ENCODE peak calls at places on chromosomes 4 and X, in eight cellular contexts. One of them, this sample, is unnamed.

GRCh38 chrX:154730271-154730883 is 20.5 kb downstream of the GAB3 start:
- DNase-seq in GM19239: no peak
- DNase-seq in cardiac muscle cell: peak; percentile 88
- DNase-seq in uterus: peak; percentile 70
- DNase-seq in activated naive CD4-positive, alpha-beta T cell treated with anti-CD3 and anti-CD28 coated beads, Interleukin-2, amount 50 U/mL, for 72 hours: no peak
- DNase-seq in neuronal stem cell: no peak
- DNase-seq in GM23248: peak; percentile 72
- DNase-seq in activated CD4-positive, alpha-beta memory T cell treated with anti-CD3 and anti-CD28 coated beads for 36 hours: no peak
- DNase-seq in this sample: no peak

GRCh38 chrX:41491267-41492004 is 44.3 kb downstream of the NYX start:
- DNase-seq in GM19239: no peak
- DNase-seq in cardiac muscle cell: peak; percentile 91
- DNase-seq in uterus: peak; percentile 16
- DNase-seq in activated naive CD4-positive, alpha-beta T cell treated with anti-CD3 and anti-CD28 coated beads, Interleukin-2, amount 50 U/mL, for 72 hours: no peak
- DNase-seq in neuronal stem cell: peak; percentile 56
- DNase-seq in GM23248: peak; percentile 90
- DNase-seq in activated CD4-positive, alpha-beta memory T cell treated with anti-CD3 and anti-CD28 coated beads for 36 hours: no peak
- DNase-seq in this sample: no peak

GRCh38 chrX:107565916-107566602 is 62.3 kb upstream of the PRPS1 start:
- DNase-seq in GM19239: no peak
- DNase-seq in cardiac muscle cell: peak; percentile 53
- DNase-seq in uterus: no peak
- DNase-seq in activated naive CD4-positive, alpha-beta T cell treated with anti-CD3 and anti-CD28 coated beads, Interleukin-2, amount 50 U/mL, for 72 hours: no peak
- DNase-seq in neuronal stem cell: peak; percentile 54
- DNase-seq in GM23248: peak; percentile 63
- DNase-seq in activated CD4-positive, alpha-beta memory T cell treated with anti-CD3 and anti-CD28 coated beads for 36 hours: no peak
- DNase-seq in this sample: no peak

GRCh38 chr4:145930592-145930991 is 8.0 kb downstream of the ZNF827 start:
- DNase-seq in GM19239: no peak
- DNase-seq in cardiac muscle cell: no peak
- DNase-seq in uterus: no peak
- DNase-seq in activated naive CD4-positive, alpha-beta T cell treated with anti-CD3 and anti-CD28 coated beads, Interleukin-2, amount 50 U/mL, for 72 hours: no peak
- DNase-seq in neuronal stem cell: no peak
- DNase-seq in GM23248: peak; percentile 11
- DNase-seq in activated CD4-positive, alpha-beta memory T cell treated with anti-CD3 and anti-CD28 coated beads for 36 hours: no peak
- DNase-seq in this sample: no peak

GRCh38 chrX:29231800-29232199 is 644.6 kb downstream of the IL1RAPL1 start:
- DNase-seq in GM19239: no peak
- DNase-seq in cardiac muscle cell: peak; percentile 15
- DNase-seq in uterus: no peak
- DNase-seq in activated naive CD4-positive, alpha-beta T cell treated with anti-CD3 and anti-CD28 coated beads, Interleukin-2, amount 50 U/mL, for 72 hours: no peak
- DNase-seq in neuronal stem cell: no peak
- DNase-seq in GM23248: peak; percentile 5
- DNase-seq in activated CD4-positive, alpha-beta memory T cell treated with anti-CD3 and anti-CD28 coated beads for 36 hours: no peak
- DNase-seq in this sample: no peak

GRCh38 chrX:147079974-147080373 is 265.4 kb upstream of the CXorf51A start:
- DNase-seq in GM19239: no peak
- DNase-seq in cardiac muscle cell: no peak
- DNase-seq in uterus: no peak
- DNase-seq in activated naive CD4-positive, alpha-beta T cell treated with anti-CD3 and anti-CD28 coated beads, Interleukin-2, amount 50 U/mL, for 72 hours: no peak
- DNase-seq in neuronal stem cell: no peak
- DNase-seq in GM23248: no peak
- DNase-seq in activated CD4-positive, alpha-beta memory T cell treated with anti-CD3 and anti-CD28 coated beads for 36 hours: no peak
- DNase-seq in this sample: no peak

GRCh38 chrX:102008901-102009300 is 77.1 kb upstream of the ZMAT1 start:
- DNase-seq in GM19239: no peak
- DNase-seq in cardiac muscle cell: no peak
- DNase-seq in uterus: no peak
- DNase-seq in activated naive CD4-positive, alpha-beta T cell treated with anti-CD3 and anti-CD28 coated beads, Interleukin-2, amount 50 U/mL, for 72 hours: no peak
- DNase-seq in neuronal stem cell: no peak
- DNase-seq in GM23248: no peak
- DNase-seq in activated CD4-positive, alpha-beta memory T cell treated with anti-CD3 and anti-CD28 coated beads for 36 hours: no peak
- DNase-seq in this sample: no peak

GRCh38 chrX:129462707-129463106 is 60.6 kb downstream of the SMARCA1 start:
- DNase-seq in GM19239: no peak
- DNase-seq in cardiac muscle cell: no peak
- DNase-seq in uterus: no peak
- DNase-seq in activated naive CD4-positive, alpha-beta T cell treated with anti-CD3 and anti-CD28 coated beads, Interleukin-2, amount 50 U/mL, for 72 hours: no peak
- DNase-seq in neuronal stem cell: no peak
- DNase-seq in GM23248: peak; percentile 13
- DNase-seq in activated CD4-positive, alpha-beta memory T cell treated with anti-CD3 and anti-CD28 coated beads for 36 hours: no peak
- DNase-seq in this sample: no peak

GRCh38 chrX:151789179-151789800 is 54.7 kb downstream of the CNGA2 start:
- DNase-seq in GM19239: no peak
- DNase-seq in cardiac muscle cell: peak; percentile 86
- DNase-seq in uterus: peak; percentile 34
- DNase-seq in activated naive CD4-positive, alpha-beta T cell treated with anti-CD3 and anti-CD28 coated beads, Interleukin-2, amount 50 U/mL, for 72 hours: no peak
- DNase-seq in neuronal stem cell: no peak
- DNase-seq in GM23248: peak; percentile 88
- DNase-seq in activated CD4-positive, alpha-beta memory T cell treated with anti-CD3 and anti-CD28 coated beads for 36 hours: no peak
- DNase-seq in this sample: no peak

GRCh38 chr4:79913581-79913980 is 159.4 kb downstream of the ANTXR2 start:
- DNase-seq in GM19239: no peak
- DNase-seq in cardiac muscle cell: peak; percentile 56
- DNase-seq in uterus: no peak
- DNase-seq in activated naive CD4-positive, alpha-beta T cell treated with anti-CD3 and anti-CD28 coated beads, Interleukin-2, amount 50 U/mL, for 72 hours: no peak
- DNase-seq in neuronal stem cell: no peak
- DNase-seq in GM23248: peak; percentile 56
- DNase-seq in activated CD4-positive, alpha-beta memory T cell treated with anti-CD3 and anti-CD28 coated beads for 36 hours: peak; percentile 17
- DNase-seq in this sample: no peak

GRCh38 chr4:48602763-48603162 is 112.7 kb downstream of the ZAR1 start:
- DNase-seq in GM19239: no peak
- DNase-seq in cardiac muscle cell: no peak
- DNase-seq in uterus: no peak
- DNase-seq in activated naive CD4-positive, alpha-beta T cell treated with anti-CD3 and anti-CD28 coated beads, Interleukin-2, amount 50 U/mL, for 72 hours: no peak
- DNase-seq in neuronal stem cell: no peak
- DNase-seq in GM23248: peak; percentile 37
- DNase-seq in activated CD4-positive, alpha-beta memory T cell treated with anti-CD3 and anti-CD28 coated beads for 36 hours: no peak
- DNase-seq in this sample: no peak

GRCh38 chr4:79979785-79980437 is 93.1 kb downstream of the ANTXR2 start:
- DNase-seq in GM19239: no peak
- DNase-seq in cardiac muscle cell: no peak
- DNase-seq in uterus: no peak
- DNase-seq in activated naive CD4-positive, alpha-beta T cell treated with anti-CD3 and anti-CD28 coated beads, Interleukin-2, amount 50 U/mL, for 72 hours: no peak
- DNase-seq in neuronal stem cell: no peak
- DNase-seq in GM23248: no peak
- DNase-seq in activated CD4-positive, alpha-beta memory T cell treated with anti-CD3 and anti-CD28 coated beads for 36 hours: no peak
- DNase-seq in this sample: no peak

GRCh38 chrX:72308566-72309296 is 3.0 kb upstream of the CITED1 start:
- DNase-seq in GM19239: no peak
- DNase-seq in cardiac muscle cell: peak; percentile 76
- DNase-seq in uterus: peak; percentile 59
- DNase-seq in activated naive CD4-positive, alpha-beta T cell treated with anti-CD3 and anti-CD28 coated beads, Interleukin-2, amount 50 U/mL, for 72 hours: no peak
- DNase-seq in neuronal stem cell: peak; percentile 56
- DNase-seq in GM23248: peak; percentile 68
- DNase-seq in activated CD4-positive, alpha-beta memory T cell treated with anti-CD3 and anti-CD28 coated beads for 36 hours: peak; percentile 46
- DNase-seq in this sample: no peak

GRCh38 chr4:2796261-2797187 is 3.6 kb downstream of the SH3BP2 start:
- DNase-seq in GM19239: no peak
- DNase-seq in cardiac muscle cell: no peak
- DNase-seq in uterus: no peak
- DNase-seq in activated naive CD4-positive, alpha-beta T cell treated with anti-CD3 and anti-CD28 coated beads, Interleukin-2, amount 50 U/mL, for 72 hours: no peak
- DNase-seq in neuronal stem cell: no peak
- DNase-seq in GM23248: peak; percentile 81
- DNase-seq in activated CD4-positive, alpha-beta memory T cell treated with anti-CD3 and anti-CD28 coated beads for 36 hours: no peak
- DNase-seq in this sample: no peak

GRCh38 chrX:9517062-9517461 is 52.2 kb downstream of the TBL1X start:
- DNase-seq in GM19239: no peak
- DNase-seq in cardiac muscle cell: no peak
- DNase-seq in uterus: no peak
- DNase-seq in activated naive CD4-positive, alpha-beta T cell treated with anti-CD3 and anti-CD28 coated beads, Interleukin-2, amount 50 U/mL, for 72 hours: no peak
- DNase-seq in neuronal stem cell: no peak
- DNase-seq in GM23248: no peak
- DNase-seq in activated CD4-positive, alpha-beta memory T cell treated with anti-CD3 and anti-CD28 coated beads for 36 hours: no peak
- DNase-seq in this sample: no peak

GRCh38 chrX:68261060-68261672 is 172.1 kb downstream of the OPHN1 start:
- DNase-seq in GM19239: no peak
- DNase-seq in cardiac muscle cell: peak; percentile 25
- DNase-seq in uterus: no peak
- DNase-seq in activated naive CD4-positive, alpha-beta T cell treated with anti-CD3 and anti-CD28 coated beads, Interleukin-2, amount 50 U/mL, for 72 hours: no peak
- DNase-seq in neuronal stem cell: no peak
- DNase-seq in GM23248: peak; percentile 45
- DNase-seq in activated CD4-positive, alpha-beta memory T cell treated with anti-CD3 and anti-CD28 coated beads for 36 hours: no peak
- DNase-seq in this sample: no peak

GRCh38 chr4:40763228-40763716 is 13.5 kb downstream of the NSUN7 start:
- DNase-seq in GM19239: peak; percentile 52
- DNase-seq in cardiac muscle cell: peak; percentile 75
- DNase-seq in uterus: no peak
- DNase-seq in activated naive CD4-positive, alpha-beta T cell treated with anti-CD3 and anti-CD28 coated beads, Interleukin-2, amount 50 U/mL, for 72 hours: peak; percentile 39
- DNase-seq in neuronal stem cell: no peak
- DNase-seq in GM23248: peak; percentile 50
- DNase-seq in activated CD4-positive, alpha-beta memory T cell treated with anti-CD3 and anti-CD28 coated beads for 36 hours: peak; percentile 76
- DNase-seq in this sample: no peak

GRCh38 chr4:93480452-93480851 is 348.1 kb upstream of the ATOH1 start:
- DNase-seq in GM19239: no peak
- DNase-seq in cardiac muscle cell: no peak
- DNase-seq in uterus: no peak
- DNase-seq in activated naive CD4-positive, alpha-beta T cell treated with anti-CD3 and anti-CD28 coated beads, Interleukin-2, amount 50 U/mL, for 72 hours: no peak
- DNase-seq in neuronal stem cell: no peak
- DNase-seq in GM23248: no peak
- DNase-seq in activated CD4-positive, alpha-beta memory T cell treated with anti-CD3 and anti-CD28 coated beads for 36 hours: no peak
- DNase-seq in this sample: no peak

GRCh38 chr4:189237340-189237739 is 703.3 kb upstream of the FRG1 start:
- DNase-seq in GM19239: no peak
- DNase-seq in cardiac muscle cell: no peak
- DNase-seq in uterus: no peak
- DNase-seq in activated naive CD4-positive, alpha-beta T cell treated with anti-CD3 and anti-CD28 coated beads, Interleukin-2, amount 50 U/mL, for 72 hours: no peak
- DNase-seq in neuronal stem cell: no peak
- DNase-seq in GM23248: no peak
- DNase-seq in activated CD4-positive, alpha-beta memory T cell treated with anti-CD3 and anti-CD28 coated beads for 36 hours: no peak
- DNase-seq in this sample: no peak

This sample was measured in NCI-H1930.